ENCODE peak calls at places on chromosomes 11 and 22, in eight cellular contexts. U is astrocyte; Q is ecto neural progenitor cell; T is Jurkat, Clone E6-1; B is NCI-H460; L is NCI-H2081; F is breast epithelium; P is brain microvascular endothelial cell. K is an unnamed sample.

GRCh38 chr11:1070594-1071462 is 3.8 kb upstream of the MUC2 start:
- DNase-seq in U (no peak), B (no peak), T (no peak), Q (no peak), L (no peak), F (no peak), P (no peak), K (no peak)

GRCh38 chr11:86069408-86070086 is 663 bp upstream of the PICALM start:
- DNase-seq in B (peak), U (peak), L (peak), Q (no peak), T (no peak), P (peak), F (peak), K (no peak)

GRCh38 chr11:21511835-21512440 is 680.9 kb upstream of the ANO5 start:
- DNase-seq in U (peak), L (peak), Q (peak), B (peak), F (peak), P (peak), T (peak), K (peak)

GRCh38 chr22:50672471-50673230 is at the start of gene SHANK3:
- DNase-seq in Q (no peak), B (no peak), T (peak), L (no peak), U (no peak), P (no peak), F (no peak), K (no peak)

GRCh38 chr22:29733362-29734322 is 13.8 kb downstream of the CABP7 start:
- DNase-seq in U (no peak), B (no peak), Q (no peak), F (peak), P (no peak), T (no peak), L (peak), K (no peak)

GRCh38 chr22:49169074-49169744 is 658.5 kb downstream of the BRD1 start:
- DNase-seq in P (no peak), F (no peak), T (no peak), B (no peak), U (no peak), Q (no peak), L (no peak), K (no peak)

GRCh38 chr11:121029153-121029552 is 5.3 kb downstream of the TBCEL start:
- DNase-seq in Q (no peak), T (no peak), F (no peak), P (no peak), L (peak), B (no peak), U (no peak), K (no peak)

GRCh38 chr11:130191896-130192295 is 32.3 kb downstream of the ST14 start:
- DNase-seq in Q (no peak), T (no peak), F (no peak), P (no peak), L (no peak), U (no peak), B (no peak), K (no peak)

GRCh38 chr11:94583885-94584500 is 16.8 kb downstream of the PIWIL4 start:
- DNase-seq in U (no peak), F (no peak), B (no peak), Q (no peak), L (no peak), T (no peak), P (no peak), K (no peak)

GRCh38 chr11:133157180-133157579 is 375.1 kb downstream of the OPCML start:
- DNase-seq in T (no peak), L (no peak), P (no peak), B (no peak), Q (peak), F (no peak), U (no peak), K (no peak)

GRCh38 chr11:114180301-114181055 is 115.7 kb upstream of the NNMT start:
- DNase-seq in Q (no peak), P (no peak), F (peak), T (no peak), L (peak), U (no peak), B (no peak), K (no peak)

GRCh38 chr11:12232819-12233601 is 122.6 kb downstream of the MICAL2 start:
- DNase-seq in U (peak), B (no peak), T (no peak), L (no peak), P (peak), Q (no peak), F (no peak), K (no peak)

GRCh38 chr11:2074266-2074825 is 64.8 kb downstream of the IGF2 start:
- DNase-seq in U (no peak), P (no peak), L (no peak), B (no peak), T (peak), Q (peak), F (no peak), K (no peak)

GRCh38 chr11:71946144-71946571 is 17.3 kb downstream of the RNF121 start:
- DNase-seq in Q (no peak), F (no peak), P (peak), U (peak), B (no peak), L (no peak), T (no peak), K (no peak)